ENCODE peak calls at places on chromosomes 11 and 22, in four cellular contexts. S is HepG2, A is K562, N is H1. U is an unnamed sample.

GRCh38 chr22:38881464-38881871 is 9.5 kb upstream of the CBX6 start:
- DNase-seq in N (no peak), S (no peak), A (no peak), U (no peak)

GRCh38 chr22:39291501-39291900 is 27.9 kb downstream of the RPL3 start:
- DNase-seq in S (no peak), A (no peak), N (no peak), U (no peak)

GRCh38 chr11:65885231-65885630 is 3.0 kb downstream of the FIBP start:
- DNase-seq in N (no peak), A (no peak), S (no peak), U (no peak)

GRCh38 chr11:35059040-35059439 is 79.9 kb upstream of the CD44 start:
- DNase-seq in S (no peak), N (no peak), A (no peak), U (no peak)

GRCh38 chr11:19651654-19652053 is 61.0 kb upstream of the NAV2 start:
- DNase-seq in S (no peak), N (no peak), A (no peak), U (no peak)

GRCh38 chr11:44626645-44627044 is 61.2 kb downstream of the CD82 start:
- DNase-seq in S (no peak), N (no peak), A (no peak), U (no peak)

GRCh38 chr11:11524436-11525038 is 97.3 kb downstream of the GALNT18 start:
- DNase-seq in A (no peak), N (no peak), S (no peak), U (no peak)

GRCh38 chr11:86431258-86431657 is 56.6 kb downstream of the CCDC81 start:
- DNase-seq in N (no peak), A (no peak), S (no peak), U (no peak)

GRCh38 chr22:38284042-38284402 is 11.2 kb upstream of the TMEM184B start:
- DNase-seq in N (no peak), A (no peak), S (peak; percentile 65), U (no peak)

GRCh38 chr11:64092119-64092760 is 56.5 kb downstream of the FLRT1 start:
- DNase-seq in A (peak; percentile 34), S (no peak), N (no peak), U (no peak)

GRCh38 chr11:115682101-115682500 is 177.9 kb upstream of the CADM1 start:
- DNase-seq in S (no peak), N (no peak), A (no peak), U (no peak)

GRCh38 chr22:24009227-24010017 is 1.7 kb upstream of the CABIN1 start:
- DNase-seq in N (no peak), S (peak; percentile 97), A (no peak), U (no peak)

GRCh38 chr22:45843030-45843429 is 133.9 kb downstream of the WNT7B start:
- DNase-seq in S (no peak), A (no peak), N (no peak), U (no peak)

GRCh38 chr22:20033045-20033706 is 12.3 kb downstream of the TANGO2 start:
- DNase-seq in S (no peak), N (no peak), A (no peak), U (no peak)

GRCh38 chr11:122071680-122072321 is 44.2 kb downstream of the BLID start:
- DNase-seq in S (no peak), N (no peak), A (no peak), U (no peak)

GRCh38 chr11:122062763-122063162 is 53.3 kb downstream of the BLID start:
- DNase-seq in A (no peak), N (no peak), S (no peak), U (no peak)

GRCh38 chr11:122069946-122070345 is 46.1 kb downstream of the BLID start:
- DNase-seq in N (no peak), S (peak; percentile 7), A (no peak), U (peak; percentile 33)

GRCh38 chr11:122074022-122074421 is 42.0 kb downstream of the BLID start:
- DNase-seq in A (no peak), N (no peak), S (no peak), U (no peak)

DNA sequence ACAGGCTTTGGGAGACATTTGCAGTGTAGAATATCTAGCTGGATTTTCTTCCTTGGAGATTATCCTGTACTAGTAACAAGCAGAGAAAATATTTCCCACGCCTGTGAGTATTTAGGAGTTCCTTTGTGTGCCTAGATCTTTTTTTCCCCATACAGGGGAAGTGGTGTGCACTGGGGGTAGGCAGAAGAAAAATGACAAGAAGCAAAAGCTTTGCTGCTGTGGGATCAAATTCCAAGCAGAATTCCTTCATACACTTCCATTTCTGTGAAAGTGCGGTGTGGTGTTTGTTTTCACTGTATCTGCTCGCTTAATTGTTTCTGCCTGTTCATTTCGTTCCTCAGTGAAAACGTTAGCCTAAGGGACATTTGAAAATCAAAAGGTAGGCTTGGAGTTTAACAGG is 47.9 kb downstream of the BLID start:
- DNase-seq in N (no peak), A (no peak), S (no peak), U (no peak)
- TF ChIP-seq RNF2 in N (no peak), A (no peak), S (no peak), U (no peak)

GRCh38 chr11:75423721-75424120 is 9.3 kb downstream of the KLHL35 start:
- DNase-seq in A (no peak), S (no peak), N (no peak), U (no peak)

GRCh38 chr11:75422248-75423231 is 10.5 kb downstream of the KLHL35 start:
- DNase-seq in N (no peak), S (peak; percentile 86), A (peak; percentile 76), U (peak; percentile 93)

GRCh38 chr11:75420224-75421034 is 12.6 kb downstream of the KLHL35 start:
- DNase-seq in S (no peak), N (no peak), A (peak; percentile 68), U (no peak)

GRCh38 chr11:75421902-75422247 is 11.1 kb downstream of the KLHL35 start:
- DNase-seq in S (no peak), A (no peak), N (no peak), U (no peak)

DNA sequence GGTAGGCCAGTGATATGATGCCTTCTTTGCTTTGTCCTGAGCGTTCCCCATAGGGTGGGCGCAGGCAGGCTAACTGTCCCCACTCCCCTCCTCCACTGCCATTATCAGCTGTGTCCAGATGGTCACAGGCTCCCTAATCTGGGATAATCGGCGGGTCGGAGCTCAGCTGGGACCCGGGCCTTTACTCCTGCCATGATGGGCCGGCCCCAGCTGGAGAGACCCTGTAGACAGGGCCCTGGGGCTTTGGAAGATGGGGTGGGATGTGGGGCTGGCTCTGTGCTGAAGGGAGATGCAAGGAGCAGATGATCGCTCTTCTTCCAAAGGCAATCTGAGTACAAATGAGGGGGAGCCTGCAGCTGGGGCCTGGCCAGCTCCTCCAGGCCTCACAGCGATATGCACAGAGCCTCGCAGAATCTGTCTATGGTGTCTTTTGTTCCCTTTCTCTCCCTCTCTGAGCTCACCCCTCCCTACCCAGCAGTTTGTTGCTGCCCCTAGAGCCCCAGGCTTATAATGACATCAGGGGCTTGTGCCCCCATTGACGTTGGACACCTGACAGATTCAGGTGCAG is 11.9 kb downstream of the KLHL35 start:
- DNase-seq in N (no peak), A (peak; percentile 68), S (no peak), U (no peak)
- TF ChIP-seq RNF2 in N (no peak), A (no peak), S (no peak), U (no peak)

DNA sequence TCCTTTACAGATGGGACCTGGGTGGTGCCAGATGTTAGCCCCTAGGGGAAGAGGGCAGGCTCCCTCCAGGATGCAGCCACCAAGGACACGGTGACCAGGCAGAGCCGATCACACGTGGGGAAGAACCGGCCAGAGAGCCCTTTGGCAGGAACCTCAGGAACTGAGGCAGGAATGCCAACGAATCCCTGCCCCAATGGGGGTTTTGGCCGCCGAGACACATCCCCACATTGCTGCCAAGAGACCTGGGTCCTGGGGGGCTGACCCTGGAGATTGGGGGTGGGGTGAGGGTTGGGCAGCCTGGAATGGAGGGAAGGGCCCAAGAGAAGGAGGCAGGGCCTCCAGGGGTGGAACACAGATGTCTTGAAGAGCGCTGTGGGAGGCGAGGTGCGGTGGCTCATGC is 28.7 kb upstream of the LMO1 start:
- DNase-seq in N (no peak), S (no peak), A (no peak), U (no peak)
- TF ChIP-seq RNF2 in N (no peak), S (no peak), A (no peak), U (no peak)

DNA sequence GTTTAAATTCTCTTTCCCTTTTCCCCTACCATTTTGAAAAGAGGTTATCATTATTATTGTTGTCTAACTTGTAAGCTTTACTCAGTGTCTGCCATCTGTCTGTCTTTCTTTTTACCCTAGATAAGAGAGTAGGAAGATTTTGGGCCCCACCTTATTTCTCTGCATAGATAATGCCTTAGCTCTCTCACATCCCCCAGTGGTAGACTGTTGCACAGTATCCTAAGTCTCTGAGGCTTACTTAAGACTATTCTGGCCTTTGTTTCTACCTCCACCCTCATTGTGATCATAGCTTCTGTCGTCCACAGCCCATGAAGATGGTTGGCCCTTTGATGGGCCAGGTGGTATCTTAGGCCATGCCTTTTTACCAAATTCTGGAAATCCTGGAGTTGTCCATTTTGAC is 3.6 kb upstream of the OR51L1 start:
- DNase-seq in N (no peak), A (peak; percentile 60), S (no peak), U (peak; percentile 14)
- TF ChIP-seq RNF2 in N (no peak), A (no peak), S (no peak), U (no peak)

DNA sequence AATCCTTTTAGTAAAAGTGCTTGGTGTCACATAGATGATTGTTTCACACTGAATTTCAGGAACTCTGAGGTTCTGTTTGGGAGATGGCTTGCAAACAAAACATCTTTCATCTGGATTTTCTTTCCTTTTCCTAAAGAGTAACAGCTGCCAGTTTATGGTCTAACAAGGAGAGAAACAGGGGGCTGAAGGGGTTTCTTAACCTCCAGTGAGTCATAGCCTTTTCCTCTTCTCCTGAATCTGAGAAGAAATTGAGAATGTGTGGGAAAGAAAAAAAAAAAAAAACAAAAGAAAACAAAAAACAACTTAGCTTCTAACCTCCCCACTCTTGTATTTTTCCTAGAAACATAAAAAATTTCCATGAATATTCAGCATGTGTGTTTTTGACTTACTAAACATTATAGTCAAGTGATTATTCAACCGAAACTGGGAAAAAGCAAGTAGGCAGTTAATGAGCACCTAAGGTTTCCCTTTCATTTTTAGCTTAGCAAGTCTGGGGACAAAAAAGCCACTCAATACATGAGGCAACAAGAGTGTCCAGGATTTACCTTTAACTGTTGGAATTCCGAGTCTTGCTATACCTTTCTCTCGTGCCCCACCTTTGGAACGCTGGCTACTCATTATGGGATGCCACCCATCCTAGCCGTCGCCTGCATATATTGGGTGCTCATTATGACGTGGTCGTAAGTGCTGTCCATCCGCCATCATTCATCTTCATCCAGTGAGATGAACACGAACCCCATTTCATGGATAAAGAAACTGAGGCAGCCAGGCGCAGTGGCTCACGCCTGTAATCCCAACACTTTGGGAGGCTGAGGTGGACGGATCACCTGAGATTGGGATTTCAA is 2.3 kb downstream of the ASPHD2 start:
- DNase-seq in N (no peak), S (no peak), A (no peak), U (no peak)
- TF ChIP-seq RNF2 in N (no peak), S (no peak), A (no peak), U (no peak)

DNA sequence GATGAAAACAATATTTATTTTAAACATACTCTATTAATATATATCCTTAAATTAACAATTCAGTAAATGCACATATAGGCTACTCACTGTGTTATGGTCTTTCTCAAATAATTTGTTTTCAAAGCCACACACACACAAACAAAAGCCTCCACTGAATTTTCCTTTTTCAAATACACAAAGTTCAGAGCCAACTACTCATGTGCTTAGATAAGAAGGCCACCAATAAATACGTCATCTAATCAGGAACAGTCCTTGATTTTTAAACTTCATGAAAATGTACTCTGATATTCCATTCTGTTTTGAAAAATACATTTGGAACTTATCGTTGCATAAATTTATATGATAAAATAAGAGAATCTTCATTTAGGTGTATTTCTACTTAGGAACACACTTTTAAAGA is 26.0 kb downstream of the KBTBD3 start:
- DNase-seq in S (no peak), A (no peak), N (no peak), U (no peak)
- TF ChIP-seq RNF2 in S (no peak), A (no peak), N (no peak), U (no peak)

U was measured in A549.